ENCODE peak calls at places on chromosomes 1 and 21, in six cellular contexts. O, M, K, G, J and T are unnamed samples. For H3K9me2, the result is how much of the 10 kb centered on the place peaks cover.

GRCh38 chr1:16189003-16189402 is 23.4 kb downstream of the ARHGEF19 start:
- DNase-seq in O (no peak), G (no peak), J (peak), M (peak), K (no peak), T (peak)

GRCh38 chr1:206982216-206982615 is 12.0 kb upstream of the FCAMR start:
- DNase-seq in M (peak), O (peak), K (peak), G (peak), J (peak), T (peak)

GRCh38 chr1:192877283-192877886 is 68.5 kb downstream of the RGS2 start:
- DNase-seq in M (no peak), G (no peak), K (no peak), O (peak), J (no peak), T (no peak)

GRCh38 chr1:53091841-53092645 is 30.0 kb downstream of the PODN start:
- DNase-seq in G (no peak), O (no peak), M (no peak), J (peak), K (no peak), T (no peak)

GRCh38 chr21:40165212-40165611 is 298.0 kb downstream of the PCP4 start:
- DNase-seq in K (no peak), M (no peak), G (no peak), J (no peak), O (no peak), T (no peak)

GRCh38 chr1:69510026-69510425 is 57.7 kb upstream of the LRRC7 start:
- DNase-seq in O (no peak), K (no peak), G (no peak), J (peak), M (no peak), T (no peak)

GRCh38 chr1:77983997-77984355 is 5.1 kb upstream of the FUBP1 start:
- DNase-seq in M (no peak), K (no peak), G (no peak), O (no peak), J (no peak), T (no peak)

GRCh38 chr1:231893400-231894102 is 267.0 kb downstream of the DISC1 start:
- DNase-seq in M (no peak), K (no peak), G (no peak), J (no peak), O (no peak), T (no peak)

GRCh38 chr1:71365451-71365850 is 284.6 kb upstream of the ZRANB2 start:
- DNase-seq in O (no peak), K (no peak), J (no peak), G (no peak), M (no peak), T (no peak)

DNA sequence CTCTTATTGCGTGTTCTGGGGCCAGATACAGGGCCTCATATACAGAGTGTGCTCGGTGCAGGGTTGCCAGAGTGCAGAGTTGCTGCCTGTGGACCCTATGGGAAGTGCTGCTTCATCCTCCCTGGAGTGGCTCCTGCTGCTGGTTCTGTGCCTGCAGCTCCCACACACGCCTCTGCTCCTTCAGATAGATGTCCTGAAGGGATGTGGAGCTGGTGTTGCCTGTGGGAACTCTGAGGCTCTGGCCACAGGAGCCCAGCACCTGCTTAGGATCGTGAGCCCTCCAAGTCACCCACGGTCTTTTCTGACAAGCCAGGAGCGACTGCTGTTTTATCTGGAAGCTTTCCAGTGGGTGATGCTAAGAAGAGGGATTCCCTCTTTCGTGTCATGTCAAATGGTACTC is 120.5 kb downstream of the CAMTA1 start:
- DNase-seq in M (no peak), O (no peak), J (no peak), K (no peak), G (no peak), T (no peak)
- H3K9me2 ChIP-seq in M (under half), O (under half), J (under half), K (under half), G (under half), T (under half)

GRCh38 chr1:64263856-64264255 is 60.4 kb downstream of the UBE2U start:
- DNase-seq in M (no peak), O (no peak), G (no peak), K (no peak), J (no peak), T (no peak)

GRCh38 chr1:64268653-64269557 is 65.5 kb downstream of the UBE2U start:
- DNase-seq in O (peak), K (peak), M (peak), J (peak), G (peak), T (peak)

GRCh38 chr1:64265141-64265540 is 61.7 kb downstream of the UBE2U start:
- DNase-seq in G (no peak), M (no peak), O (no peak), J (no peak), K (no peak), T (no peak)

GRCh38 chr1:64266941-64267340 is 63.5 kb downstream of the UBE2U start:
- DNase-seq in J (no peak), O (no peak), K (no peak), G (no peak), M (no peak), T (no peak)

DNA sequence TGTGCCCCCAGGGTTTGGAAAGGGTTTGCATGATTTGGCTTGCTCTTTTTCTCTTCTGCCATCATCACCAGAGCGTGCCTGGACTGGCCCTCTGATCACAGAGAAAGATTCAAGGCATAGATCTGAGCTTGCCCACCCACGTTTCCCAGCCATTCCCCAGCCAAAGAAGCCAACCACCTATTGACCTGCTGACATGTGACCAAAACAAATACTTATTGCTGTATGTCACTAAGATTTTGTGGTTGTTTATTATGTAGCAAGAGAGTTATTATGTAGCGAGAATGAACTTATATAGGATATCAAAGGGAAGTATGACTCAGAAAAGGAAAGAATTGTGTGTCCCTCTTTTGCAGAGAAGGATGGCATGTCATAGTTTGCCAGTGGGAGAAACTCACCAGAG is 59.9 kb downstream of the UBE2U start:
- DNase-seq in G (no peak), O (no peak), K (no peak), J (peak), M (no peak), T (peak)
- H3K9me2 ChIP-seq in G (under half), O (under half), K (under half), J (under half), M (under half), T (under half)

GRCh38 chr1:243930822-243931671 is 81.0 kb upstream of the AKT3 start:
- DNase-seq in O (no peak), K (no peak), G (peak), J (no peak), M (peak), T (no peak)
- H3K9me2 ChIP-seq in O (under half), K (under half), G (under half), J (under half), M (under half), T (under half)

GRCh38 chr1:177444997-177445746 is 274.4 kb downstream of the BRINP2 start:
- DNase-seq in J (peak), M (no peak), O (no peak), G (no peak), K (no peak), T (no peak)

GRCh38 chr1:177439301-177439700 is 268.5 kb downstream of the BRINP2 start:
- DNase-seq in K (no peak), J (peak), G (no peak), M (no peak), O (no peak), T (no peak)

GRCh38 chr1:177442580-177442979 is 271.8 kb downstream of the BRINP2 start:
- DNase-seq in K (no peak), M (no peak), G (no peak), O (no peak), J (no peak), T (no peak)

GRCh38 chr1:177443003-177443402 is 272.2 kb downstream of the BRINP2 start:
- DNase-seq in G (no peak), M (no peak), O (no peak), K (no peak), J (no peak), T (no peak)

GRCh38 chr1:177440821-177441220 is 270.1 kb downstream of the BRINP2 start:
- DNase-seq in J (no peak), M (no peak), O (no peak), G (no peak), K (no peak), T (no peak)
- H3K9me2 ChIP-seq in J (under half), M (under half), O (under half), G (under half), K (under half), T (under half)

DNA sequence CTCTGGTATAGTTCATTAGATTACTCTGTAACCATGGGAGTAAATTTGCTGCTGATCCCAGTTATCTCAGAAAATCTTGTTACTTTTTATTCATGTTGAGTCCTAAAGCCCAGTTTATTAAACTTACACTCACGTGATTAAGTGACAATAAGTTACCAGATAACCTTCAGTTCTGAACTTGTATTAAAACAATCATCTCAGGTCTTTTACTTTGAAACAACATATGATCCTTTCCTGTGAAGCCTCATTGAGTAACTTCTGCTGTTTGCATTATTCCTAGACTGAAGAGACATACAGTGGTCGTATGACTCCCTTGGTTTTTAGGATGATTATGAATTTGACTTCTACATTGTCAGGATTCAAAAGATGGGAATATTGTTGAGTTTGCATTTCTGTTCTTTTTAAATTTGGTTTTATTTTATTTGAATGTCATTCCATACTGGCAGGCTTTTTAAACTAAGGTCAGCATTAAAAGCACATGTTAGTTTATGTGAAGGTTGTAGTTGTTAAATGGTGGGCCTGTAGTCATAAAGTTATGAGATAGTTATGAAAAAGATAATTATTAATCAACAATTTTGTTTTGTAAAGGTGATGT is 117.9 kb downstream of the CD247 start:
- DNase-seq in K (no peak), J (no peak), M (no peak), O (no peak), G (no peak), T (no peak)
- H3K9me2 ChIP-seq in K (under half), J (under half), M (under half), O (under half), G (under half), T (under half)

GRCh38 chr1:202750761-202751160 is 40.5 kb upstream of the SYT2 start:
- DNase-seq in G (no peak), K (no peak), O (no peak), M (no peak), J (peak), T (no peak)
- H3K9me2 ChIP-seq in G (under half), K (under half), O (under half), M (under half), J (under half), T (under half)

GRCh38 chr1:198599749-198600148 is 39.1 kb upstream of the PTPRC start:
- DNase-seq in G (no peak), O (no peak), K (no peak), M (no peak), J (no peak), T (no peak)
- H3K9me2 ChIP-seq in G (under half), O (under half), K (under half), M (under half), J (under half), T (under half)